ENCODE peak calls at places on chromosomes 5 and 9, in six cellular contexts. T is left ventricle myocardium inferior, N is heart left ventricle, C is mucosa of gallbladder, X is natural killer cell, Y is cardiac septum. F is an unnamed sample.

GRCh38 chr9:109794361-109795012 is 14.5 kb downstream of the PALM2AKAP2 start:
- DNase-seq in X (no peak), Y (no peak), T (no peak), C (no peak), N (no peak), F (no peak)

GRCh38 chr5:130237721-130238120 is 333.5 kb downstream of the CHSY3 start:
- DNase-seq in X (no peak), T (no peak), C (no peak), N (no peak), Y (no peak), F (no peak)

GRCh38 chr5:141875795-141876627 is 2.2 kb downstream of the PCDH1 start:
- DNase-seq in X (peak; percentile 46), T (peak; percentile 47), Y (no peak), N (peak; percentile 52), C (peak; percentile 48), F (no peak)

GRCh38 chr5:36744678-36745659 is 131.6 kb upstream of the NIPBL start:
- DNase-seq in C (peak; percentile 90), N (peak; percentile 64), Y (no peak), T (peak; percentile 58), X (no peak), F (peak; percentile 76)

GRCh38 chr9:31185831-31186230 is 1198.6 kb upstream of the ACO1 start:
- DNase-seq in N (no peak), C (no peak), T (no peak), X (no peak), Y (no peak), F (no peak)

GRCh38 chr5:80217667-80218066 is 38.2 kb downstream of the SERINC5 start:
- DNase-seq in X (no peak), C (no peak), Y (no peak), N (no peak), T (no peak), F (no peak)

GRCh38 chr9:2621678-2622360 is at the start of gene VLDLR:
- DNase-seq in X (peak; percentile 26), N (peak; percentile 70), Y (peak; percentile 81), C (peak; percentile 33), T (peak; percentile 68), F (no peak)

GRCh38 chr9:131732061-131732526 is 7.8 kb downstream of the RAPGEF1 start:
- DNase-seq in X (no peak), N (no peak), Y (no peak), T (no peak), C (no peak), F (no peak)

GRCh38 chr5:143311955-143312354 is 91.5 kb downstream of the NR3C1 start:
- DNase-seq in C (no peak), T (no peak), X (no peak), N (no peak), Y (no peak), F (no peak)

GRCh38 chr9:126468141-126468825 is 141.7 kb downstream of the MVB12B start:
- DNase-seq in N (no peak), C (no peak), Y (no peak), T (no peak), X (no peak), F (no peak)

GRCh38 chr9:121701736-121702261 is 50.4 kb downstream of the DAB2IP start:
- DNase-seq in T (no peak), N (no peak), Y (no peak), X (no peak), C (no peak), F (no peak)

GRCh38 chr5:32928761-32929160 is 217.6 kb downstream of the NPR3 start:
- DNase-seq in N (no peak), T (no peak), Y (no peak), C (no peak), X (no peak), F (no peak)

GRCh38 chr5:76952795-76953536 is at the start of gene CRHBP:
- DNase-seq in X (no peak), Y (no peak), C (no peak), N (no peak), T (no peak), F (no peak)

GRCh38 chr5:133396724-133397123 is 215.6 kb downstream of the FSTL4 start:
- DNase-seq in Y (no peak), X (no peak), C (no peak), T (no peak), N (no peak), F (no peak)

GRCh38 chr9:125747053-125747764 is at the start of gene PBX3:
- DNase-seq in N (peak; percentile 70), Y (peak; percentile 82), T (peak; percentile 62), X (peak; percentile 55), C (peak; percentile 44), F (no peak)

GRCh38 chr9:91891915-91892314 is 58.1 kb downstream of the ROR2 start:
- DNase-seq in C (no peak), X (no peak), N (no peak), T (no peak), Y (no peak), F (no peak)

GRCh38 chr9:37908698-37909186 is 4.8 kb upstream of the SLC25A51 start:
- DNase-seq in X (no peak), T (no peak), Y (no peak), N (no peak), C (no peak), F (no peak)

GRCh38 chr9:109182940-109183798 is 16.1 kb upstream of the FRRS1L start:
- DNase-seq in Y (no peak), T (no peak), C (no peak), X (no peak), N (peak; percentile 33), F (peak; percentile 47)

GRCh38 chr5:50966986-50967385 is 300.5 kb downstream of the PARP8 start:
- DNase-seq in Y (no peak), C (no peak), N (no peak), X (no peak), T (no peak), F (no peak)

GRCh38 chr9:129703667-129704355 is 38.4 kb downstream of the PRRX2 start:
- DNase-seq in N (no peak), X (no peak), T (no peak), Y (no peak), C (no peak), F (no peak)

F was measured in HCT116.